ENCODE peak calls at places on chromosome 14, in four cellular contexts. One of them, this sample, is unnamed.

GRCh38 chr14:98182385-98183055 is 1089.5 kb downstream of the BCL11B start:
- DNase-seq in WTC11: no peak
- DNase-seq in HepG2: no peak
- DNase-seq in K562: no peak
- DNase-seq in this sample: no peak

GRCh38 chr14:97164014-97164413 is 366.8 kb downstream of the VRK1 start:
- DNase-seq in HepG2: no peak
- DNase-seq in WTC11: no peak
- DNase-seq in K562: no peak
- DNase-seq in this sample: no peak

GRCh38 chr14:88299865-88300264 is 23.2 kb downstream of the KCNK10 start:
- DNase-seq in HepG2: no peak
- DNase-seq in K562: no peak
- DNase-seq in WTC11: no peak
- DNase-seq in this sample: no peak

GRCh38 chr14:75879031-75879430 is 102.8 kb downstream of the TGFB3 start:
- DNase-seq in HepG2: no peak
- DNase-seq in WTC11: no peak
- DNase-seq in K562: no peak
- DNase-seq in this sample: no peak

GRCh38 chr14:85421166-85421877 is 108.6 kb upstream of the FLRT2 start:
- DNase-seq in HepG2: no peak
- DNase-seq in WTC11: no peak
- DNase-seq in K562: no peak
- DNase-seq in this sample: no peak

GRCh38 chr14:64388533-64389243 is 535 bp downstream of the MTHFD1 start:
- DNase-seq in K562: no peak
- DNase-seq in HepG2: peak
- DNase-seq in WTC11: peak
- DNase-seq in this sample: no peak

GRCh38 chr14:93137864-93138263 is 22.1 kb upstream of the ITPK1 start:
- DNase-seq in K562: peak
- DNase-seq in WTC11: peak
- DNase-seq in HepG2: peak
- DNase-seq in this sample: peak

GRCh38 chr14:59281613-59282012 is 93.1 kb downstream of the DAAM1 start:
- DNase-seq in WTC11: no peak
- DNase-seq in HepG2: no peak
- DNase-seq in K562: no peak
- DNase-seq in this sample: no peak

GRCh38 chr14:56274556-56274955 is 156.3 kb downstream of the PELI2 start:
- DNase-seq in WTC11: no peak
- DNase-seq in HepG2: no peak
- DNase-seq in K562: no peak
- DNase-seq in this sample: no peak

GRCh38 chr14:54200726-54201125 is 196.1 kb upstream of the CDKN3 start:
- DNase-seq in K562: no peak
- DNase-seq in HepG2: no peak
- DNase-seq in WTC11: no peak
- DNase-seq in this sample: no peak

GRCh38 chr14:63899953-63900352 is 47.1 kb downstream of the SYNE2 start:
- DNase-seq in WTC11: no peak
- DNase-seq in K562: no peak
- DNase-seq in HepG2: no peak
- DNase-seq in this sample: no peak

GRCh38 chr14:94773017-94773681 is 3.2 kb upstream of the GSC start:
- DNase-seq in HepG2: no peak
- DNase-seq in K562: no peak
- DNase-seq in WTC11: peak
- DNase-seq in this sample: no peak

GRCh38 chr14:35826952-35827416 is 846 bp downstream of the BRMS1L start:
- DNase-seq in HepG2: no peak
- DNase-seq in K562: no peak
- DNase-seq in WTC11: no peak
- DNase-seq in this sample: no peak

GRCh38 chr14:101823081-101823480 is 61.6 kb downstream of the PPP2R5C start:
- DNase-seq in WTC11: no peak
- DNase-seq in K562: no peak
- DNase-seq in HepG2: no peak
- DNase-seq in this sample: no peak

GRCh38 chr14:103551338-103551762 is 11.1 kb downstream of the BAG5 start:
- DNase-seq in HepG2: no peak
- DNase-seq in K562: no peak
- DNase-seq in WTC11: no peak
- DNase-seq in this sample: no peak

GRCh38 chr14:33902363-33902762 is 48.5 kb downstream of the EGLN3 start:
- DNase-seq in WTC11: no peak
- DNase-seq in K562: no peak
- DNase-seq in HepG2: no peak
- DNase-seq in this sample: no peak

GRCh38 chr14:67580336-67581230 is 19.5 kb downstream of the PIGH start:
- DNase-seq in K562: no peak
- DNase-seq in HepG2: no peak
- DNase-seq in WTC11: no peak
- DNase-seq in this sample: no peak

GRCh38 chr14:103138483-103139370 is 15.5 kb downstream of the TNFAIP2 start:
- DNase-seq in WTC11: peak
- DNase-seq in K562: no peak
- DNase-seq in HepG2: no peak
- DNase-seq in this sample: no peak

GRCh38 chr14:22839159-22839779 is 2.9 kb downstream of the MMP14 start:
- DNase-seq in HepG2: no peak
- DNase-seq in WTC11: no peak
- DNase-seq in K562: no peak
- DNase-seq in this sample: no peak

GRCh38 chr14:76597387-76597786 is 163.9 kb upstream of the VASH1 start:
- DNase-seq in HepG2: no peak
- DNase-seq in K562: no peak
- DNase-seq in WTC11: no peak
- DNase-seq in this sample: no peak

GRCh38 chr14:47276931-47277330 is 398.5 kb downstream of the MDGA2 start:
- DNase-seq in WTC11: no peak
- DNase-seq in K562: no peak
- DNase-seq in HepG2: no peak
- DNase-seq in this sample: no peak

GRCh38 chr14:55814064-55814463 is 234.1 kb downstream of the KTN1 start:
- DNase-seq in HepG2: no peak
- DNase-seq in K562: peak
- DNase-seq in WTC11: no peak
- DNase-seq in this sample: no peak

GRCh38 chr14:56216631-56217379 is 98.6 kb downstream of the PELI2 start:
- DNase-seq in HepG2: no peak
- DNase-seq in K562: peak
- DNase-seq in WTC11: no peak
- DNase-seq in this sample: no peak

GRCh38 chr14:99116741-99117295 is 155.2 kb downstream of the BCL11B start:
- DNase-seq in K562: no peak
- DNase-seq in HepG2: no peak
- DNase-seq in WTC11: no peak
- DNase-seq in this sample: no peak

GRCh38 chr14:76958975-76959710 is 69.4 kb downstream of the IRF2BPL start:
- DNase-seq in HepG2: peak
- DNase-seq in K562: peak
- DNase-seq in WTC11: no peak
- DNase-seq in this sample: no peak

GRCh38 chr14:42510071-42510470 is 903.4 kb downstream of the LRFN5 start:
- DNase-seq in WTC11: no peak
- DNase-seq in K562: no peak
- DNase-seq in HepG2: no peak
- DNase-seq in this sample: no peak

GRCh38 chr14:78405071-78405856 is 235.1 kb downstream of the NRXN3 start:
- DNase-seq in HepG2: no peak
- DNase-seq in K562: no peak
- DNase-seq in WTC11: no peak
- DNase-seq in this sample: no peak
- TF ChIP-seq ELF4 in HepG2: no peak
- TF ChIP-seq ELF4 in K562: no peak
- TF ChIP-seq ELF4 in WTC11: no peak
- TF ChIP-seq ELF4 in this sample: no peak

DNA sequence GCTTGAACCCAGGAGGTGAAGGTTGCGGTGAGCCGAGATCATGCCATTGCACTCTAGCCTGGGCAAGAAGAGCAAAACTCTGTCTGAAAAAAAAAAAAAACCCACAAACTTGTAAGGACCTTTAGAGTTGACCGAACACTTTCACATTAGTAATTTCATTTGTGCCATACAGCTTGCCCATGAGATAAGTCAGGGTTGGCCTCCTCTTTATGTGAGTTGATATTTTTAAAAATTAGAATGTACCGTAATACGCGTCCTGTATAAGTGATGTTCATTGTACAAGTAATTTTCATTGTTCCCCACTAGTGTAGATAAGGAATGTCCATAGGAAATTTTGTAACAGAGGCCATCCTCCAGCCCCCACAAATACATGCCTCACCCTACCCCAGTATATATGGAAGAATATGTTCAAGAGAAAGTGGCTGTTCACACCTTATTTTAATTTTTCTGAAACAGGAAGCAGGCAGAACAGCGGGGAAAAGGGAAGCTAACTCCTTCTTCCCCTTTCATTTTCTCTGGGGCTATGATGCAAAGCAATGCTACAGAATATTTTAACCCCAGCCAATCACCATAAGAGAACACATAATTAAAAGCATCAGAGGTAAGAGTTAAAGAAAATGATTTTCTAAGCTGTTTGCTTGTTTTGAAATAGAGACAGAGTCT is 31.9 kb upstream of the HIF1A start:
- DNase-seq in K562: no peak
- DNase-seq in HepG2: no peak
- DNase-seq in WTC11: no peak
- DNase-seq in this sample: no peak
- TF ChIP-seq ELF4 in K562: no peak
- TF ChIP-seq ELF4 in HepG2: no peak
- TF ChIP-seq ELF4 in WTC11: no peak
- TF ChIP-seq ELF4 in this sample: no peak

GRCh38 chr14:100336618-100337530 is 13.7 kb downstream of the SLC25A47 start:
- DNase-seq in HepG2: no peak
- DNase-seq in K562: no peak
- DNase-seq in WTC11: no peak
- DNase-seq in this sample: no peak
- TF ChIP-seq ELF4 in HepG2: no peak
- TF ChIP-seq ELF4 in K562: no peak
- TF ChIP-seq ELF4 in WTC11: no peak
- TF ChIP-seq ELF4 in this sample: no peak

DNA sequence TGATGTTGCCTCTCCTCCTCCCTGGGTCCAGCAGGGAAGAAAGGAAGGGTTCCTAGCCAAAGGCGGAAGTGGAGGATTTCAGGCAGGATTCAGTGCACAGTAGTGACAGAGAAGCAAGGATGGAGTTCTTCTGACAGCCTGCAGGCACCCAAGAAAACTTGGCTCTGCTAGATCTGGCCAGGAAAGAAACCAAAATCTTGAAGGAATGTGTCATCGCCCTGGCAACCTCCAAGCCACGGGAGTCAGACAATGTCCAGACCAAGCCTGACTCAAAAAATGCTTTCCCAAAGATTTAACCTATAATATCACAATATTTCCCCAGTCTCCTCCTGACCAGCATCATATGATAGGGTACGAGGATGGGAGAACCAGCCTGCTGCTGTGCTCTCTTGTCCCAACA is 22.8 kb upstream of the DHRS4 start:
- DNase-seq in K562: no peak
- DNase-seq in WTC11: no peak
- DNase-seq in HepG2: no peak
- DNase-seq in this sample: no peak
- TF ChIP-seq ELF4 in K562: no peak
- TF ChIP-seq ELF4 in WTC11: no peak
- TF ChIP-seq ELF4 in HepG2: no peak
- TF ChIP-seq ELF4 in this sample: no peak

GRCh38 chr14:104989236-104989950 is 3.8 kb downstream of the CLBA1 start:
- DNase-seq in HepG2: no peak
- DNase-seq in K562: no peak
- DNase-seq in WTC11: no peak
- DNase-seq in this sample: no peak

GRCh38 chr14:104984056-104984894 is 1.3 kb upstream of the CLBA1 start:
- DNase-seq in K562: no peak
- DNase-seq in HepG2: no peak
- DNase-seq in WTC11: no peak
- DNase-seq in this sample: no peak

GRCh38 chr14:104985675-104986486 is at the start of gene CLBA1:
- DNase-seq in K562: peak
- DNase-seq in HepG2: peak
- DNase-seq in WTC11: peak
- DNase-seq in this sample: peak

GRCh38 chr14:104989951-104990303 is 4.3 kb downstream of the CLBA1 start:
- DNase-seq in WTC11: no peak
- DNase-seq in HepG2: no peak
- DNase-seq in K562: no peak
- DNase-seq in this sample: no peak

DNA sequence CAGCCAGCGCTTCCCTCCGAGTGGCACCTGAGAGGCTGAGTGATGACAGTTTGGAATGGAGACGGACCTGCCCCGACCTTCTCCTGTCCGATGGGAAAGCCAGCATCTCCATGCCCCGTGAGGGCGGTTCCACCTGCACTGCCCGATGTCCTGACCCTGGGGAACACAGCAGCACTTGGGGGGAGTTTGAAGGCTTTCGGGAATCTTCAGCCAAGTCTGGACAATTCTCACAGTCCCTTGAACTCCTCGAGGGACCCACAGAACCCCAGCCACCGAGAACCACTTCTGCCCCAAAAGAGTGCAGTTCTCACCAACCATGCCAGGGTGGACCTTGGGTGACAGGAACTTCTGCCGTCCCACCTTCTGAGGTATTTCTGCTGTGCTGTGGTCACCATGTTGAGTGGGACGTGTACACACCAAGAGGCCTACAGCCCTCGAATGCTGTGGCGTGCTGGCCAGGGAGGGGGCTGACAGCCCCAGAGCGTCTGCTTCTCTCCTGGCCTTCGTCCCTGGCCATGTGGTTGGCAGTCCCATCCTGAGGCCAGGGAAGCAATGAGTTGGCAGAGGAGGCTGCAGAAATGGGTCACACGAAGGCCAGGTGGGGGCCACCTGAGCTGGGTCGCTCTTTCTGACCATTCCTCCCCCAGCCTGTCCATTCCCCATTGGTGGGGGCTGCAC is 1.0 kb downstream of the CLBA1 start:
- DNase-seq in K562: no peak
- DNase-seq in WTC11: no peak
- DNase-seq in HepG2: no peak
- DNase-seq in this sample: no peak
- TF ChIP-seq ELF4 in K562: no peak
- TF ChIP-seq ELF4 in WTC11: no peak
- TF ChIP-seq ELF4 in HepG2: no peak
- TF ChIP-seq ELF4 in this sample: no peak

This sample was measured in HEK293T.